ENCODE peak calls at places on chromosomes 6 and 20, in four cellular contexts. One of them, this sample, is unnamed.

GRCh38 chr6:115601064-115601463 is 459.6 kb downstream of the FRK start:
- DNase-seq in K562: no peak
- DNase-seq in HCT116: no peak
- DNase-seq in H1: no peak
- DNase-seq in this sample: no peak

GRCh38 chr6:155125916-155126315 is 130.8 kb downstream of the TIAM2 start:
- DNase-seq in H1: no peak
- DNase-seq in K562: no peak
- DNase-seq in HCT116: no peak
- DNase-seq in this sample: no peak

GRCh38 chr6:157453131-157453530 is 72.1 kb downstream of the ZDHHC14 start:
- DNase-seq in HCT116: no peak
- DNase-seq in H1: no peak
- DNase-seq in K562: no peak
- DNase-seq in this sample: no peak

GRCh38 chr6:32327103-32327502 is 44.6 kb downstream of the TSBP1 start:
- DNase-seq in H1: no peak
- DNase-seq in HCT116: no peak
- DNase-seq in K562: no peak
- DNase-seq in this sample: no peak

GRCh38 chr6:144721232-144721631 is 436.1 kb downstream of the UTRN start:
- DNase-seq in K562: no peak
- DNase-seq in HCT116: no peak
- DNase-seq in H1: no peak
- DNase-seq in this sample: no peak

GRCh38 chr6:145031962-145032361 is 703.4 kb downstream of the EPM2A start:
- DNase-seq in K562: no peak
- DNase-seq in H1: no peak
- DNase-seq in HCT116: no peak
- DNase-seq in this sample: no peak

GRCh38 chr6:13814176-13814937 is at the start of gene MCUR1:
- DNase-seq in HCT116: peak; percentile 56
- DNase-seq in K562: peak; percentile 93
- DNase-seq in H1: peak; percentile 50
- DNase-seq in this sample: peak; percentile 94

GRCh38 chr20:6473197-6473596 is 294.3 kb upstream of the BMP2 start:
- DNase-seq in HCT116: no peak
- DNase-seq in H1: no peak
- DNase-seq in K562: no peak
- DNase-seq in this sample: no peak

GRCh38 chr6:113120214-113120576 is 737.0 kb upstream of the MARCKS start:
- DNase-seq in K562: no peak
- DNase-seq in H1: no peak
- DNase-seq in HCT116: peak; percentile 86
- DNase-seq in this sample: no peak

GRCh38 chr6:135880066-135880972 is 28.8 kb downstream of the PDE7B start:
- DNase-seq in H1: no peak
- DNase-seq in K562: no peak
- DNase-seq in HCT116: no peak
- DNase-seq in this sample: peak; percentile 24

GRCh38 chr6:4395386-4395785 is 260.0 kb upstream of the ECI2 start:
- DNase-seq in K562: no peak
- DNase-seq in H1: no peak
- DNase-seq in HCT116: no peak
- DNase-seq in this sample: no peak

GRCh38 chr6:168956141-168956838 is 297.4 kb downstream of the THBS2 start:
- DNase-seq in HCT116: no peak
- DNase-seq in K562: no peak
- DNase-seq in H1: no peak
- DNase-seq in this sample: no peak

GRCh38 chr6:36235309-36235708 is 34.6 kb upstream of the PNPLA1 start:
- DNase-seq in K562: no peak
- DNase-seq in H1: no peak
- DNase-seq in HCT116: no peak
- DNase-seq in this sample: no peak

GRCh38 chr6:1255646-1256365 is 56.1 kb upstream of the FOXQ1 start:
- DNase-seq in K562: no peak
- DNase-seq in HCT116: no peak
- DNase-seq in H1: no peak
- DNase-seq in this sample: no peak

GRCh38 chr6:67630146-67630545 is 1004.9 kb upstream of the ADGRB3 start:
- DNase-seq in K562: no peak
- DNase-seq in HCT116: no peak
- DNase-seq in H1: no peak
- DNase-seq in this sample: no peak

GRCh38 chr6:133407320-133408100 is 166.4 kb downstream of the EYA4 start:
- DNase-seq in K562: no peak
- DNase-seq in HCT116: no peak
- DNase-seq in H1: no peak
- DNase-seq in this sample: no peak

GRCh38 chr6:122620902-122621301 is 10.7 kb downstream of the PKIB start:
- DNase-seq in K562: no peak
- DNase-seq in HCT116: peak; percentile 34
- DNase-seq in H1: no peak
- DNase-seq in this sample: no peak

GRCh38 chr6:155224618-155225017 is 39.2 kb upstream of the CLDN20 start:
- DNase-seq in HCT116: no peak
- DNase-seq in K562: no peak
- DNase-seq in H1: no peak
- DNase-seq in this sample: no peak

GRCh38 chr6:105835373-105835772 is 250.8 kb upstream of the PRDM1 start:
- DNase-seq in K562: peak; percentile 60
- DNase-seq in HCT116: peak; percentile 21
- DNase-seq in H1: peak; percentile 56
- DNase-seq in this sample: no peak

GRCh38 chr6:52881996-52882841 is 27.3 kb downstream of the GSTA3 start:
- DNase-seq in H1: no peak
- DNase-seq in K562: peak; percentile 77
- DNase-seq in HCT116: peak; percentile 55
- DNase-seq in this sample: peak; percentile 58

GRCh38 chr20:3745686-3746173 is 13.2 kb downstream of the HSPA12B start:
- DNase-seq in HCT116: no peak
- DNase-seq in K562: no peak
- DNase-seq in H1: no peak
- DNase-seq in this sample: no peak

GRCh38 chr20:48181536-48181935 is 396.3 kb upstream of the SULF2 start:
- DNase-seq in K562: peak; percentile 40
- DNase-seq in H1: no peak
- DNase-seq in HCT116: no peak
- DNase-seq in this sample: peak; percentile 22

GRCh38 chr20:61271273-61272221 is 19.5 kb downstream of the CDH4 start:
- DNase-seq in H1: no peak
- DNase-seq in K562: no peak
- DNase-seq in HCT116: no peak
- DNase-seq in this sample: no peak

GRCh38 chr6:131828080-131828479 is 20.3 kb downstream of the ENPP1 start:
- DNase-seq in H1: no peak
- DNase-seq in HCT116: no peak
- DNase-seq in K562: no peak
- DNase-seq in this sample: peak; percentile 18

GRCh38 chr6:71488186-71488585 is 199.6 kb downstream of the OGFRL1 start:
- DNase-seq in K562: no peak
- DNase-seq in H1: no peak
- DNase-seq in HCT116: no peak
- DNase-seq in this sample: no peak

GRCh38 chr20:53839423-53840176 is 230.8 kb downstream of the BCAS1 start:
- DNase-seq in K562: no peak
- DNase-seq in HCT116: no peak
- DNase-seq in H1: no peak
- DNase-seq in this sample: peak; percentile 67

GRCh38 chr20:53371216-53371615 is 222.4 kb downstream of the ZNF217 start:
- DNase-seq in K562: no peak
- DNase-seq in HCT116: no peak
- DNase-seq in H1: no peak
- DNase-seq in this sample: no peak

GRCh38 chr6:150231456-150231855 is 88.6 kb downstream of the PPP1R14C start:
- DNase-seq in H1: no peak
- DNase-seq in K562: no peak
- DNase-seq in HCT116: no peak
- DNase-seq in this sample: no peak

GRCh38 chr6:11500008-11500407 is 37.5 kb upstream of the TMEM170B start:
- DNase-seq in K562: no peak
- DNase-seq in H1: no peak
- DNase-seq in HCT116: no peak
- DNase-seq in this sample: no peak

GRCh38 chr20:38726849-38727601 is 2.7 kb downstream of the SLC32A1 start:
- DNase-seq in K562: peak; percentile 73
- DNase-seq in H1: no peak
- DNase-seq in HCT116: no peak
- DNase-seq in this sample: no peak

DNA sequence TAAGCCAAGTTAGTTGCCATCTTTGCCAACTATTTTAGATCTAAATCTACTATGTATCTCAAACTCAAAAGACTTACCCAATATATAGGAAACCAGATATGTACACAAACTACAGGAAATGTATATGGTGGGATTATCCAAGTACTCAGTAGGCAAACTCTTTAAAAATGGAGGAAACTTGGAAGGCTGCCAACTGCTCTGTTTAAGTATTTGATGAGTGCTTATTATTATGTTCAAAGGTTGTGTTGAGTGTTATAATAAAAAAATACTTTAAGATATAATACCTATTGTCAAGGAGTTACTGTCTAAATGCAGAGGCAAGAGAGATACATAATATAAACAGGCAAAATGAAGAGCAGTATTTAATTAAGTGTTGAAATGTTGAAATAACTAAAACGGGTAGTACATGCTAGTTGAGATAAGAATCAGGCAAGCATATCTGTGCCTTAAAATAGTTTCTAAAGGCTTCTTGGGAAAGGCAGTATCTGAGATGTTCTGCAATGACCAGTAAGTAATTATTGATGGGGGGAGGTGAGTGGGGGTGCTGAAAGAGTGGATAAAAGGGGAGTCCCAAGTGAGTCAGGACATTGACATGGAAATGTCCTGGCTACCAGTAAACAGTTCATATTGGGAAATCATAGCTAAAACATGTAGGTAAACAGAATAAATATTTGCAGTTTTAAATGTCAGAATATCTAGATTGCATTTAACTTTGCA is 6.5 kb upstream of the DST start:
- DNase-seq in H1: no peak
- DNase-seq in HCT116: no peak
- DNase-seq in K562: no peak
- DNase-seq in this sample: peak; percentile 32
- TF ChIP-seq JUND in H1: no peak
- TF ChIP-seq JUND in HCT116: no peak
- TF ChIP-seq JUND in K562: no peak
- TF ChIP-seq JUND in this sample: no peak

DNA sequence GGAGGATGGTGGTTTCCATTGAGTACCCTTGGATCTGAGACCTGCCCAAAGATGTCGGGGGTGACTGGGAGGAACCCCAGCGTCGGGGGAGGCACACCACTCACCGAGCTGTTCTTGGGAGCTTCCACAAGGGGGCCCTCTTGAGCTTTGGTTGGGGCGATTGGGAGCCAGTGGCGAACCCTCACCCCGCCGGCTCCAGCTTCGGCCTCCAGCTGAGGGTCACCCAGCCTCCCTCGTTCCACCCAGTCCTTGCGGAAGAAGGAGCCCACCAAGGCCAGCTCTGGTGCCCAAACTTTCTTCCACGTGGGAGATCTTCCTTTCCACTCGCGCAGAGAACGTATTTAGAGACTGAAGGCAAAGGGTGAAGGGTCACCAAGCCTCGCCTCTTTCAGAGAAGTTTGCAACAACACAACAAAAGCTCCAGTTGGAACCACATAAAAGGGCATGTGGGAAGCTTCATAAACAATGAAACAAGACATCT is 33.6 kb downstream of the APCDD1L start:
- DNase-seq in H1: peak; percentile 36
- DNase-seq in K562: peak; percentile 84
- DNase-seq in HCT116: peak; percentile 27
- DNase-seq in this sample: peak; percentile 73
- TF ChIP-seq JUND in H1: no peak
- TF ChIP-seq JUND in K562: no peak
- TF ChIP-seq JUND in HCT116: no peak
- TF ChIP-seq JUND in this sample: no peak

GRCh38 chr20:51529027-51529749 is 13.3 kb downstream of the NFATC2 start:
- DNase-seq in H1: no peak
- DNase-seq in HCT116: no peak
- DNase-seq in K562: peak; percentile 46
- DNase-seq in this sample: no peak
- TF ChIP-seq JUND in H1: no peak
- TF ChIP-seq JUND in HCT116: no peak
- TF ChIP-seq JUND in K562: peak; percentile 11
- TF ChIP-seq JUND in this sample: no peak

GRCh38 chr6:43689421-43689820 is 1.8 kb upstream of the MRPS18A start:
- DNase-seq in H1: no peak
- DNase-seq in HCT116: no peak
- DNase-seq in K562: no peak
- DNase-seq in this sample: no peak

GRCh38 chr6:43695967-43696291 is 8.3 kb upstream of the MRPS18A start:
- DNase-seq in HCT116: no peak
- DNase-seq in K562: no peak
- DNase-seq in H1: no peak
- DNase-seq in this sample: no peak

GRCh38 chr6:43699564-43700186 is 12.1 kb upstream of the MRPS18A start:
- DNase-seq in H1: no peak
- DNase-seq in K562: no peak
- DNase-seq in HCT116: no peak
- DNase-seq in this sample: no peak

GRCh38 chr6:43698584-43699349 is 11.2 kb upstream of the MRPS18A start:
- DNase-seq in HCT116: no peak
- DNase-seq in H1: no peak
- DNase-seq in K562: no peak
- DNase-seq in this sample: no peak

DNA sequence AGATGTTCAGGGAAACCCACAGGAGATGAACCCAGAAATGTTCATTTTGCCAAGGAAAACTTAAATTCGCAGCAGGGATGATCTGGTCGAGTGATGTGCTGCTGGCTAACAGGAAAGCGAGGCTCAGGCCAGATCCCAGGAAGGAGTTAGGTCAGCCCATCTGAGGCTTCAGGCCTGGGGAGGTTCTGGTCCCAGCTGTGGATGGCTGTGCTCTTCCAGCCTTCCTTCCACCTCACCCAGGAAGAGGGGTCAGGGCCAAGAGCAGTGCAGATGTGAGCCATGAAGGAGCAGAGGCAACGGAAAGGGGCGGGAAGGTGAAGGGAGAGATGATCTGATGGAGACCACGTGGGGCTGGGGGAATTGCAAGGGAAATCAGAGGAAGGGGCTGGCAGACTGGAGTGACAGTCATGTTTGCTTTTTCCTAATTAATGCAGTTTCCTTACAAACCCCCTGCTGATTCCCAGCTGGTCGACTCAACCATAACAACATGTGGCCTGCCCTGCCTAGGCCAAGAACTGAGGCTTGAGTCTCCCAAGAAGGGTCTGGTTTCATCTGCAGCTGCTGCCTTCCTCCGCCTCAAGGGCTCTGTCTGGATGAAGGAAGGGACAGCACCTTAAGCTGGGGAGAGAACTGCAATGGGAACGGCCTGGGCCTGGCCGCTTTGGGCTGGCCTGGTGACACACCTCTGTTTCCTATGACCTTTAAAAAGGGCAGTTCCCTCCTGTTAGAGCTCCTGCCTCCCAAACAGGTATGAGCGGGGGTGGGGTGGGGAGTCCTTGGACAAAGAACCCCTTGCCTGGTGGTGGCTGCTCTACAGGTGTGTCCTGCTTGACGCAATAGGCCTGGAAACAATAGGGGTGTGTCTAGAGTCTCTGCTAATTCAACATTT is 7.7 kb upstream of the MRPS18A start:
- DNase-seq in HCT116: no peak
- DNase-seq in H1: no peak
- DNase-seq in K562: no peak
- DNase-seq in this sample: no peak
- TF ChIP-seq JUND in HCT116: no peak
- TF ChIP-seq JUND in H1: no peak
- TF ChIP-seq JUND in K562: no peak
- TF ChIP-seq JUND in this sample: no peak

This sample was measured in T47D.